ENCODE peak calls at places on chromosomes 2 and 18, in seven cellular contexts. E is K562, L is HCT116, D is heart left ventricle, V is SK-N-SH, T is A549, N is colonic mucosa. F is an unnamed sample.

GRCh38 chr18:54880706-54881105 is 52.4 kb downstream of the RAB27B start:
- DNase-seq in E (no peak), L (no peak), D (no peak), V (peak), T (peak), N (no peak), F (no peak)

GRCh38 chr18:74288041-74288440 is 3.7 kb downstream of the CYB5A start:
- DNase-seq in E (no peak), L (no peak), D (no peak), V (no peak), T (no peak), N (no peak), F (no peak)

GRCh38 chr18:48476550-48476917 is 62.3 kb upstream of the CTIF start:
- DNase-seq in E (no peak), L (no peak), D (no peak), V (no peak), T (no peak), N (no peak), F (no peak)

GRCh38 chr2:234191819-234192407 is 141.4 kb downstream of the SPP2 start:
- DNase-seq in E (no peak), L (peak), D (no peak), V (no peak), T (peak), N (no peak), F (no peak)

GRCh38 chr18:3652380-3653262 is 202.6 kb downstream of the TGIF1 start:
- DNase-seq in E (peak), L (peak), D (peak), V (peak), T (peak), N (peak), F (peak)

GRCh38 chr18:75240433-75240832 is 29.8 kb downstream of the TSHZ1 start:
- DNase-seq in E (peak), L (no peak), D (no peak), V (no peak), T (no peak), N (no peak), F (no peak)

GRCh38 chr2:88654714-88655113 is 27.4 kb upstream of the EIF2AK3 start:
- DNase-seq in E (no peak), L (no peak), D (no peak), V (no peak), T (no peak), N (no peak), F (no peak)

GRCh38 chr2:134926231-134926931 is 7.8 kb downstream of the CCNT2 start:
- DNase-seq in E (no peak), L (no peak), D (no peak), V (no peak), T (no peak), N (no peak), F (no peak)

GRCh38 chr2:180999274-180999964 is 19.0 kb downstream of the UBE2E3 start:
- DNase-seq in E (no peak), L (no peak), D (no peak), V (no peak), T (no peak), N (no peak), F (no peak)

GRCh38 chr18:23049698-23050373 is 85.4 kb upstream of the CABLES1 start:
- DNase-seq in E (no peak), L (no peak), D (no peak), V (no peak), T (no peak), N (no peak), F (no peak)

GRCh38 chr18:22106536-22107292 is 62.7 kb upstream of the GATA6 start:
- DNase-seq in E (peak), L (no peak), D (no peak), V (no peak), T (no peak), N (no peak), F (no peak)

GRCh38 chr2:85283641-85284040 is 44.1 kb downstream of the TGOLN2 start:
- DNase-seq in E (no peak), L (no peak), D (no peak), V (no peak), T (no peak), N (no peak), F (no peak)

GRCh38 chr2:130355578-130356431 is at the start of gene PTPN18:
- DNase-seq in E (peak), L (peak), D (peak), V (peak), T (peak), N (peak), F (peak)

GRCh38 chr2:191321861-191322662 is 76.9 kb downstream of the MYO1B start:
- DNase-seq in E (no peak), L (peak), D (peak), V (peak), T (no peak), N (no peak), F (no peak)

GRCh38 chr2:54615832-54616534 is 107.5 kb upstream of the EML6 start:
- DNase-seq in E (no peak), L (no peak), D (no peak), V (no peak), T (no peak), N (no peak), F (no peak)

GRCh38 chr18:36589857-36590543 is 238.8 kb downstream of the TPGS2 start:
- DNase-seq in E (no peak), L (no peak), D (no peak), V (no peak), T (no peak), N (no peak), F (no peak)
- H3K27ac ChIP-seq in E (no peak), L (no peak), D (no peak), V (no peak), T (no peak), N (no peak), F (no peak)

GRCh38 chr2:31258351-31258750 is 24.4 kb downstream of the EHD3 start:
- DNase-seq in E (no peak), L (no peak), D (no peak), V (no peak), T (no peak), N (no peak), F (no peak)
- H3K27ac ChIP-seq in E (no peak), L (no peak), D (no peak), V (no peak), T (no peak), N (no peak), F (no peak)

DNA sequence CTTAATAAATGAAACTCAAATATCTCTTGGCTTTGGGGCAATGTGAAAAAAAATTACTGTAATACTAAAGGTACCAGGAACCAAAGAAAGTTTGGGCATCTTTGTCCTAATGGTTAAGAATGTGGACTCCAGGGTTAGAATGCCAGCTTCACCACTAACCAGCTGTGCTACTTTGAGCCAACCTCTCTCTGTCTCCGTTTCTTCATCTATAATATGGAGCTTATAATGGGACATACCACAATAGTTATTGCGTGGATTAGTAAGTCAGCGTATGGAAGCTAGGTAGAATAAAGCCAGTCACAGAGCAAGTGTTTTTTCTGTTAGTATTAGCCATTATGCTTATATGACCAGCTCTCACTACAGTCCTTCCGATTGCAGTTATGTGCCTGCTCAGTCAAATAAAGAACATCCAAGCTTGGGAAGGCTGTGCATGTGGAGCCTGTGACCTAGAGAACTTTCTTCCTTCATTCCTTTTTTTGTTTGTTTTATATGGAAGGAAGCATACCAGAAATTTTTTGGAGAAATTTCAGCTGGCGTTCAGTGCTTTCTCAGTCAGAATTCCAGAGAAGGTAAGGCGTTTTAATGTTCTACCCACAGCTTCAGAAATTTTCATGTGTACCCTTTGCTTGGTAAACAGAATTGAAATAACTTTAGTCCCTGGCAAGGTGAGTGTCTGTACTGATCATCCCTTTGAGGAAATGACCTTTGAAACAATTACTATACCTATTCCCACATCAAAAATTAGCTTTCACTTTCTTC is 114.0 kb upstream of the RND3 start:
- DNase-seq in E (no peak), L (no peak), D (no peak), V (no peak), T (no peak), N (no peak), F (no peak)
- H3K27ac ChIP-seq in E (no peak), L (no peak), D (no peak), V (peak), T (peak), N (no peak), F (no peak)

GRCh38 chr2:220278022-220278421 is 650.6 kb downstream of the SLC4A3 start:
- DNase-seq in E (no peak), L (no peak), D (no peak), V (no peak), T (no peak), N (no peak), F (no peak)

GRCh38 chr2:220279840-220280239 is 652.4 kb downstream of the SLC4A3 start:
- DNase-seq in E (no peak), L (no peak), D (no peak), V (no peak), T (no peak), N (no peak), F (no peak)

GRCh38 chr2:220282221-220282620 is 654.8 kb downstream of the SLC4A3 start:
- DNase-seq in E (no peak), L (no peak), D (no peak), V (no peak), T (no peak), N (no peak), F (no peak)

GRCh38 chr2:220279372-220279771 is 651.9 kb downstream of the SLC4A3 start:
- DNase-seq in E (no peak), L (peak), D (no peak), V (no peak), T (peak), N (no peak), F (no peak)

DNA sequence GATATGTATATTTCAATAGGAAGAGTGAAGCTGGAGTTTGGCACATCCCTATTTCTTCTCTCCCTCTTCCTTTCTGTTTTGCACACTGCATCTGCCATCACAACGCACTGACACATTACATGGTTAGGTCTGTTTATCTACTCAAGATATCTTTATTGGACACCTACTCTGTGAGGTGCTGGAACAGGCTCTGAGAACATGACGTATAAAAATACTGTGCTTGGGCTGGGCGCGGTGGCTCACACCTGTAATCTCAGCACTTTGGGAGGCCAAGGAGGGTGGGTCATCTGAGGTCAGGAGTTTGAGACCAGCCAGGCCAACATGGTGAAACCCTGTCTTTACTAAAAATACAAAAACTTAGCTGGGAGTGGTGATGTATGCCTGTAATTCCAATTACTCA is 653.3 kb downstream of the SLC4A3 start:
- DNase-seq in E (no peak), L (no peak), D (no peak), V (no peak), T (no peak), N (no peak), F (no peak)
- H3K27ac ChIP-seq in E (no peak), L (no peak), D (no peak), V (peak), T (peak), N (no peak), F (no peak)

GRCh38 chr2:14633451-14634211 is 1.1 kb downstream of the LRATD1 start:
- DNase-seq in E (no peak), L (no peak), D (peak), V (peak), T (no peak), N (peak), F (no peak)

GRCh38 chr2:14633031-14633430 is 514 bp downstream of the LRATD1 start:
- DNase-seq in E (no peak), L (no peak), D (no peak), V (no peak), T (no peak), N (peak), F (no peak)

GRCh38 chr2:14632133-14632936 is at the start of gene LRATD1:
- DNase-seq in E (peak), L (no peak), D (peak), V (peak), T (peak), N (peak), F (peak)

GRCh38 chr2:14634885-14635871 is 2.7 kb downstream of the LRATD1 start:
- DNase-seq in E (peak), L (no peak), D (peak), V (peak), T (peak), N (peak), F (peak)

GRCh38 chr2:14634223-14634884 is 1.8 kb downstream of the LRATD1 start:
- DNase-seq in E (peak), L (no peak), D (peak), V (peak), T (peak), N (peak), F (peak)
- H3K27ac ChIP-seq in E (peak), L (no peak), D (peak), V (no peak), T (no peak), N (peak), F (peak)

GRCh38 chr2:143696651-143697050 is 567.4 kb downstream of the ARHGAP15 start:
- DNase-seq in E (no peak), L (no peak), D (no peak), V (no peak), T (no peak), N (no peak), F (no peak)
- H3K27ac ChIP-seq in E (no peak), L (no peak), D (no peak), V (no peak), T (no peak), N (no peak), F (no peak)

DNA sequence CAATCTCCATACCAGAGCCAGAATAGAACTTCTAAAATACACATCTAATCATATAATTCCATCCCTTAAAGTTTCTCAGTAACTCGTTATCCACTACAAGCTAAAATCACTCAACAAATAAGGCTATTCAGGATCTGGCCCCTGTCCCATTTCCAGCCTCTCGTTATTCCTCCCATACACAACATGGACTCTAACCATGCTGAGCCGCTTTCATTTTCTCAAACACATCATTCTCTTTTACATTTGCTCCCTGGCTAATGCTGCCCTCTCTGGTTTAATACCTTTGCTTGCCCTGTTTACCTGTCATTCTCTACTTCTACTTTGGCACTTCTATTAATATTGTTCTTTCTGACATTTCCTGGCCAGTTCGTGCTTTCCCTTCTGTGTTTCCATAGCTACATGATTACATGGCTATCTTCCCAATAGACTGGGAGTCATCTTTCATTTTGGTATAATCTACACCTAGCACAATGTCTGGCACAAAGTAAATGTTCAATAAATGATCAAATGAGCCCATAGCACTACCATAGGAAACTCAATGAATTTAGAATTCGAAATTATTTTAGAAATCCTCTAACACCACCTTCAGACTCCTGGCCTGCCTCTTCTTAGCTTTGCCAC is 163.6 kb upstream of the VRK2 start:
- DNase-seq in E (no peak), L (no peak), D (no peak), V (no peak), T (peak), N (no peak), F (no peak)
- H3K27ac ChIP-seq in E (no peak), L (peak), D (no peak), V (peak), T (peak), N (peak), F (peak)

DNA sequence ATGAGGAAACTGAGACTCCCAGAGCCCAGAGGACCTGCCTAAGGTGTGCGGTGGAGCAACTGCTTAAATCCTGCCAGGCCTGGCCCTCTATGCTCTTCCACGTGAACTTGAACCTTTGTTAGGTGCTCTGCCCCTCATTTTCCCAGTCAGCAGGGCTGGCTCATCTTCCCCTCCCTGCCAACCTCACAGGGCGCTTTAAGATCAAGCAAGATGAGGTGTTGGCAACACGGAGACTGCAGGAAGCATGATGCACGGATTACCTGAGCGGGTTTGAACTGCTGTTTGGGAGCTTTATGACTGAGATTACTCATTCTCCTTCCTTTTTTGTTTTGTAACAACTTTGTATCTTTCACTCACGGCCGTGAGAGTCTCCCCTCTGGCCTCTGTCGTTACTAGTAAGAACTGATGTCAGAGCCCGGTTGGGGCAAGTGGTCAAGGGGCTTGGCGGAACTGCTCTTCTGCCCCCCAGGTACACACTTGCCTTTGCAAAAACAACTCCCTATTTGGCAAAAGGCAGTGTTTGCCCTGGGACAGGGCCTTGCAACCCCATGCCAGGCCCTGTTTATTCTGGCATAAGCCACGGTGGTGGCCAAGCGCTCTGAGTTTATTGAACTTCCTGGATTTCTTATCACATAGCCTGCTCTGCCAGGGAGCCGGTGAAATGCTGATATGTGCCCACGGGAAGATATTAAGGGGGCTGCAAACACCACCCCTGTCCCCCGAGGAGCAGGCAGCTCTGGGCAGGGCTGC is 127.8 kb downstream of the INHBB start:
- DNase-seq in E (no peak), L (no peak), D (no peak), V (no peak), T (no peak), N (peak), F (no peak)
- H3K27ac ChIP-seq in E (no peak), L (no peak), D (no peak), V (no peak), T (peak), N (no peak), F (no peak)

DNA sequence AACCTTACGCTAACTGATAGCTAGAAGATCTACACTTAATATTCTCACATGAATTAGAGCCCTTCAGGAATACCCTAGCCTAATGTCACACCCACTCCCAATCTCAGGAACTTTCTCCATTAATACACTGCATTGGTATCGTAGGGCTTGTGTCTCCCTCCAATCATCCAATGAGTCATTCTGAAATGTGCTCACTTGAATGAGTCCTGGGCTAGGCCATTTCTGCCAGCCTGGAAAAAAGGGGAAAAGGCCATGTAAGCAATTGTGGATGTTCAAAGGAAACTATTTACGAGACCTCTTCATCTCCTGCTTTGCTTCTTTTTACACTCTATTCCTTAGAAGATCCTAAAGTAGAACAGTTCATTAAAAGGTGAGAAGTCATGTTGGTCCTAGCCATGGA is 18.8 kb downstream of the ZEB2 start:
- DNase-seq in E (no peak), L (no peak), D (no peak), V (no peak), T (no peak), N (no peak), F (no peak)
- H3K27ac ChIP-seq in E (no peak), L (no peak), D (peak), V (peak), T (no peak), N (no peak), F (peak)

F was measured in caudate nucleus.